ENCODE peak calls at places on chromosomes 11 and 22, in ten cellular contexts. T, W, A, L, J, D, P, X, I and S are unnamed samples.

GRCh38 chr11:130599073-130599654 is 150.7 kb downstream of the ADAMTS15 start:
- DNase-seq in T (no peak), I (peak), P (peak), W (peak), A (peak), D (no peak), X (no peak), L (no peak), J (no peak), S (no peak)

GRCh38 chr22:46576556-46577351 is 39.3 kb upstream of the CELSR1 start:
- DNase-seq in A (peak), I (peak), T (no peak), P (peak), X (no peak), J (no peak), D (peak), W (peak), L (peak), S (no peak)

GRCh38 chr11:132101861-132102260 is 731.4 kb downstream of the NTM start:
- DNase-seq in J (no peak), W (no peak), P (no peak), A (no peak), D (no peak), X (no peak), L (no peak), I (no peak), T (no peak), S (no peak)

GRCh38 chr11:15097411-15097810 is 17.3 kb upstream of the INSC start:
- DNase-seq in J (no peak), A (peak), W (no peak), T (no peak), I (no peak), P (no peak), D (no peak), L (no peak), X (no peak), S (no peak)

GRCh38 chr11:122802876-122803275 is 35.4 kb upstream of the CRTAM start:
- DNase-seq in I (no peak), L (no peak), J (no peak), T (no peak), A (no peak), X (no peak), W (no peak), D (no peak), P (no peak), S (no peak)

GRCh38 chr22:36201630-36202312 is at the start of gene APOL4:
- DNase-seq in A (no peak), X (no peak), I (no peak), T (no peak), W (peak), P (peak), D (no peak), L (no peak), J (no peak), S (no peak)

GRCh38 chr11:126992804-126993111 is 7.8 kb downstream of the KIRREL3 start:
- DNase-seq in J (peak), I (no peak), P (no peak), A (no peak), D (no peak), X (peak), L (no peak), W (no peak), T (peak), S (peak)

GRCh38 chr11:9385288-9385902 is 943 bp downstream of the IPO7 start:
- DNase-seq in P (no peak), L (no peak), W (no peak), D (peak), X (no peak), T (no peak), I (no peak), A (no peak), J (peak), S (no peak)

GRCh38 chr11:34773826-34774225 is 142.4 kb downstream of the APIP start:
- DNase-seq in P (no peak), L (no peak), I (no peak), X (peak), D (no peak), W (no peak), T (no peak), J (no peak), A (no peak), S (no peak)

GRCh38 chr11:105152556-105152955 is 13.0 kb upstream of the CARD18 start:
- DNase-seq in W (no peak), I (no peak), D (no peak), P (no peak), L (no peak), X (no peak), J (no peak), T (no peak), A (no peak), S (no peak)

GRCh38 chr11:10747733-10748132 is 3.3 kb upstream of the CTR9 start:
- DNase-seq in X (no peak), D (no peak), P (no peak), I (no peak), L (no peak), A (peak), T (no peak), W (no peak), J (no peak), S (no peak)

GRCh38 chr22:29230916-29231875 is 25.5 kb downstream of the EMID1 start:
- DNase-seq in D (no peak), W (no peak), L (no peak), A (no peak), T (no peak), I (no peak), P (no peak), X (no peak), J (no peak), S (no peak)

GRCh38 chr11:9109858-9110731 is 18.7 kb upstream of the SCUBE2 start:
- DNase-seq in W (no peak), I (no peak), T (no peak), J (no peak), X (no peak), L (no peak), P (no peak), A (peak), D (no peak), S (no peak)

GRCh38 chr11:82899957-82900276 is 313 bp downstream of the PRCP start:
- DNase-seq in I (peak), J (no peak), A (no peak), W (no peak), T (peak), P (no peak), L (no peak), D (no peak), X (no peak), S (no peak)

GRCh38 chr11:12220305-12220704 is 109.9 kb downstream of the MICAL2 start:
- DNase-seq in P (peak), L (no peak), X (no peak), D (no peak), A (no peak), T (no peak), J (no peak), W (no peak), I (no peak), S (no peak)

GRCh38 chr11:35083181-35084061 is 55.5 kb upstream of the CD44 start:
- DNase-seq in P (peak), W (peak), L (no peak), T (peak), I (no peak), J (peak), X (peak), A (peak), D (peak), S (no peak)

GRCh38 chr11:46296520-46297448 is 19.3 kb downstream of the CREB3L1 start:
- DNase-seq in D (no peak), L (no peak), X (peak), W (no peak), T (peak), J (no peak), I (peak), A (no peak), P (peak), S (no peak)

GRCh38 chr11:126479178-126479930 is 123.9 kb downstream of the ST3GAL4 start:
- DNase-seq in D (no peak), A (no peak), X (no peak), T (no peak), I (no peak), W (no peak), J (no peak), P (no peak), L (no peak), S (no peak)

GRCh38 chr11:47380078-47380477 is 1.7 kb upstream of the SPI1 start:
- DNase-seq in W (no peak), L (no peak), J (no peak), P (no peak), T (no peak), D (no peak), X (no peak), I (no peak), A (no peak), S (no peak)

GRCh38 chr22:29503811-29504372 is 23.9 kb downstream of the NEFH start:
- DNase-seq in T (peak), X (peak), I (peak), J (peak), A (peak), P (peak), W (no peak), D (no peak), L (no peak), S (peak)

GRCh38 chr11:5624489-5625278 is at the start of gene TRIM34:
- DNase-seq in P (no peak), J (peak), A (peak), D (peak), I (peak), W (no peak), X (no peak), L (no peak), T (peak), S (no peak)

GRCh38 chr22:23269441-23270211 is 89.3 kb downstream of the BCR start:
- DNase-seq in P (no peak), J (no peak), T (no peak), W (no peak), X (no peak), L (no peak), D (peak), I (peak), A (no peak), S (no peak)

GRCh38 chr22:23179381-23180294 is 671 bp upstream of the BCR start:
- DNase-seq in P (peak), W (peak), A (peak), D (no peak), I (no peak), L (no peak), T (no peak), X (no peak), J (no peak), S (no peak)

GRCh38 chr22:44246615-44247326 is 66.0 kb downstream of the SHISAL1 start:
- DNase-seq in A (no peak), W (no peak), L (no peak), T (no peak), X (no peak), D (no peak), P (no peak), J (no peak), I (no peak), S (no peak)

GRCh38 chr11:17559341-17560087 is 12.5 kb downstream of the OTOG start:
- DNase-seq in P (no peak), I (no peak), X (no peak), L (no peak), D (no peak), T (no peak), A (no peak), W (no peak), J (no peak), S (no peak)

GRCh38 chr11:9613118-9613829 is 39.8 kb downstream of the WEE1 start:
- DNase-seq in A (peak), X (peak), P (peak), I (peak), W (peak), D (peak), T (peak), J (peak), L (peak), S (peak)

GRCh38 chr11:92129811-92130210 is 94.8 kb upstream of the FAT3 start:
- DNase-seq in W (no peak), J (no peak), D (no peak), T (no peak), P (no peak), A (no peak), X (no peak), L (no peak), I (no peak), S (peak)

GRCh38 chr11:72209101-72209500 is 7.5 kb upstream of the FOLR2 start:
- DNase-seq in J (no peak), W (no peak), L (no peak), T (no peak), A (no peak), I (no peak), D (no peak), X (no peak), P (no peak), S (no peak)

GRCh38 chr22:31496735-31497146 is 405 bp downstream of the SFI1 start:
- DNase-seq in D (peak), X (no peak), L (no peak), I (no peak), P (peak), J (no peak), W (peak), T (peak), A (peak), S (no peak)

GRCh38 chr11:128757235-128757711 is 63.4 kb downstream of the FLI1 start:
- DNase-seq in A (peak), W (peak), P (no peak), X (no peak), L (no peak), T (peak), I (no peak), D (peak), J (peak), S (no peak)

GRCh38 chr11:127651175-127651887 is 650.8 kb upstream of the KIRREL3 start:
- DNase-seq in I (no peak), T (peak), X (peak), A (peak), J (no peak), L (no peak), W (no peak), P (no peak), D (no peak), S (peak)

GRCh38 chr11:65547446-65548125 is 10.6 kb downstream of the LTBP3 start:
- DNase-seq in T (no peak), D (no peak), L (no peak), X (no peak), A (no peak), J (no peak), P (no peak), I (no peak), W (no peak), S (no peak)

GRCh38 chr22:43424865-43425630 is 13.2 kb downstream of the MPPED1 start:
- DNase-seq in A (no peak), D (no peak), X (no peak), W (peak), L (peak), J (no peak), P (no peak), I (no peak), T (no peak), S (no peak)

GRCh38 chr11:18749681-18750319 is 23.8 kb upstream of the IGSF22 start:
- DNase-seq in J (peak), I (peak), W (no peak), L (no peak), T (peak), X (peak), D (no peak), P (no peak), A (peak), S (no peak)

GRCh38 chr11:70082829-70083228 is 4.7 kb downstream of the ANO1 start:
- DNase-seq in D (no peak), P (no peak), I (no peak), L (no peak), X (no peak), T (no peak), A (no peak), J (peak), W (no peak), S (no peak)

GRCh38 chr22:27436591-27436990 is 365.0 kb downstream of the MN1 start:
- DNase-seq in P (no peak), L (no peak), J (no peak), D (no peak), W (no peak), I (no peak), X (no peak), T (no peak), A (no peak), S (no peak)
- H3K4me3 ChIP-seq in P (no peak), L (no peak), J (no peak), D (no peak), W (no peak), I (no peak), X (no peak), T (no peak), A (no peak), S (no peak)

GRCh38 chr11:57709802-57710367 is 2.1 kb downstream of the MED19 start:
- DNase-seq in P (no peak), W (no peak), X (no peak), A (no peak), J (no peak), L (no peak), I (no peak), D (no peak), T (no peak), S (no peak)

GRCh38 chr11:57712256-57713150 is at the start of gene TMX2:
- DNase-seq in A (peak), J (peak), D (peak), T (peak), P (peak), L (peak), X (peak), W (peak), I (peak), S (peak)

GRCh38 chr11:57713849-57714248 is 1.5 kb downstream of the TMX2 start:
- DNase-seq in P (no peak), D (no peak), I (no peak), T (no peak), W (no peak), X (no peak), J (no peak), L (no peak), A (no peak), S (no peak)

GRCh38 chr11:57711414-57712255 is at the start of gene MED19:
- DNase-seq in W (peak), P (peak), I (peak), X (peak), J (peak), D (peak), L (peak), A (peak), T (peak), S (peak)
- TF ChIP-seq CTCF in W (no peak), P (no peak), I (no peak), X (no peak), J (no peak), D (no peak), L (no peak), A (no peak), T (no peak), S (no peak)

GRCh38 chr11:119726585-119727522 is 2.1 kb downstream of the NECTIN1 start:
- DNase-seq in D (no peak), X (no peak), L (no peak), W (no peak), T (no peak), J (no peak), P (no peak), A (no peak), I (no peak), S (no peak)

GRCh38 chr11:119728226-119728626 is 774 bp downstream of the NECTIN1 start:
- DNase-seq in X (no peak), D (no peak), I (peak), J (no peak), T (no peak), A (no peak), W (no peak), P (no peak), L (no peak), S (no peak)

GRCh38 chr11:119724956-119725355 is 4.0 kb downstream of the NECTIN1 start:
- DNase-seq in X (no peak), W (no peak), J (no peak), I (no peak), D (no peak), A (no peak), T (no peak), L (no peak), P (no peak), S (no peak)

GRCh38 chr11:119727523-119728081 is 1.4 kb downstream of the NECTIN1 start:
- DNase-seq in P (peak), T (no peak), J (no peak), W (peak), D (peak), L (no peak), A (peak), X (no peak), I (peak), S (no peak)

DNA sequence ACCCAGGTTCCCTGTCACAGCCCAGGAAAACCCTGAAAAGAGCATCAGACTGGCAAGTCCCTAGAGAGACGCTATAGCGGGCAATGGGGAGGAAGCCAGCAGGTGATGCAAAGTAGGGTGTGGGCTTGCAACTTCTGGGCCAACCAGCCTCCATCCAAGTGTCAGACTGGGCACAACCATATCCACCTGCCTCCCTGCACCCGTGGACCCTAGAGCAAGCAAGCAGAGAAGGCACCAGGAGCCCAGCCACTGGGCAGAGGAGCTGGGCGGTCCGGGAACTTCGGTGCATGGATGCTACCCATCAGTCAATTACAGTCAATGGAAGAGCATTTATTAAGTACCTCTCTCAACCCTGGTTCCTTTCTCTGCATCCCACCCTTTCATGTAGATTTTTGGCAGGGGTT is 2.8 kb downstream of the NECTIN1 start:
- DNase-seq in L (no peak), A (no peak), T (no peak), P (no peak), I (no peak), D (no peak), W (no peak), X (no peak), J (no peak), S (no peak)
- H3K4me3 ChIP-seq in L (peak), A (peak), T (no peak), P (no peak), I (no peak), D (no peak), W (no peak), X (no peak), J (no peak), S (no peak)

GRCh38 chr11:61747389-61748285 is 4.8 kb upstream of the MYRF start:
- DNase-seq in J (peak), X (no peak), A (peak), L (no peak), T (peak), P (peak), D (peak), I (peak), W (peak), S (no peak)

GRCh38 chr11:61744181-61744580 is 8.3 kb upstream of the MYRF start:
- DNase-seq in J (no peak), I (no peak), T (no peak), L (no peak), A (no peak), D (no peak), W (no peak), P (no peak), X (no peak), S (no peak)

GRCh38 chr11:61744609-61745156 is 7.8 kb upstream of the MYRF start:
- DNase-seq in X (no peak), A (no peak), D (no peak), W (no peak), I (no peak), J (no peak), T (no peak), P (no peak), L (no peak), S (no peak)

GRCh38 chr11:61745796-61746653 is 6.4 kb upstream of the MYRF start:
- DNase-seq in D (no peak), J (no peak), P (no peak), T (no peak), W (no peak), L (no peak), X (no peak), A (no peak), I (no peak), S (no peak)

DNA sequence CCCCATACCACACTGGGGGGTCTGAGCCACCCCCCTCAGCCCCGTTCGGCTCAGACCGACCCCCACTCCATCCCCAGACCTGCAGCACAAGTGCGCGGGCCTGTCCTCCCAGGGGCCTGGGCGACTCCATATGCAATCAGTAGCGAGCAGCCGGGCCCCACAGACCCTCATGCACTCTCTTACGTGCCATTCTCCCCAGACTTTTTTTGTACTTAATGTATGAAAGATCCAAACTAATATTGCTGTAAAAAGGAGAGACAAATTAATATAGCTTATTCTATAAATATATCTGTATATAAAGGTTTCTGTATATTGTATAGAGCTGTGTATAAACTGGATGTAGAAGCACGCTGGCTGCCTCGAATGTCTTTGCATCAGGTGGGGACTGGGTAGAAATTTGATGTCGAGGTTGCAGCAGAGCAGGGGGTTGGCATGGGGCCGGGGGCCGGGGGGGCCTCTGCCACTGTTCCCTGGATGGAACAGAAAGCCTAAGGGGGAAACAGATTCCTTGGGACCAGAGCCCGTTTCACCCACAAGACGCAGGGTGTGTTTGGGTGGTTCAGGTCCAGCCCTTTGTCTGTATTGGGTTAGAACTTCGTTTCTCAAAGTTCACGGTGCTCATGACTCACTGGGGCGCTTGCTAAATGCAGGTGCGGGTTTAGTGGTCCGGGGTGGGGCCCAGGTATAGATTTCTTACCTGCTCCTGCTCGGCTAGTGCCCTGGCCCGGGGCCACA is 5.6 kb upstream of the MYRF start:
- DNase-seq in T (no peak), X (no peak), A (no peak), D (no peak), P (no peak), W (no peak), J (no peak), L (no peak), I (no peak), S (no peak)
- TF ChIP-seq CTCF in T (no peak), X (no peak), A (no peak), D (no peak), P (no peak), W (no peak), J (no peak), L (no peak), I (no peak), S (no peak)

GRCh38 chr11:125359130-125359529 is 136.9 kb downstream of the FEZ1 start:
- DNase-seq in D (no peak), L (no peak), J (no peak), T (no peak), X (no peak), W (no peak), P (no peak), A (no peak), I (no peak), S (no peak)
- H3K4me3 ChIP-seq in D (no peak), L (no peak), J (no peak), T (no peak), X (no peak), W (no peak), P (no peak), A (no peak), I (no peak), S (no peak)